ENCODE peak calls at places on chromosomes 13 and 19, in five cellular contexts. T is NCI-H1092; L is left colon; M is CD8-positive, alpha-beta memory T cell; A is mesendoderm. J is an unnamed sample.

GRCh38 chr13:30739646-30740642 is 4.6 kb downstream of the ALOX5AP start:
- DNase-seq in L (no peak), A (peak), T (no peak), M (peak), J (no peak)

GRCh38 chr19:19657397-19657783 is 6.1 kb downstream of the ATP13A1 start:
- DNase-seq in M (no peak), A (no peak), T (no peak), L (no peak), J (no peak)

GRCh38 chr13:26074706-26075105 is 22.9 kb upstream of the SHISA2 start:
- DNase-seq in M (no peak), T (no peak), L (no peak), A (peak), J (no peak)

GRCh38 chr13:106212436-106213010 is 322.9 kb downstream of the EFNB2 start:
- DNase-seq in L (no peak), T (no peak), A (no peak), M (no peak), J (no peak)

GRCh38 chr19:48190288-48191284 is 20.1 kb downstream of the ZSWIM9 start:
- DNase-seq in T (no peak), A (peak), L (no peak), M (peak), J (peak)

GRCh38 chr13:21012841-21013681 is 48.3 kb downstream of the LATS2 start:
- DNase-seq in L (no peak), T (no peak), M (no peak), A (no peak), J (no peak)

GRCh38 chr19:2455481-2456300 is 1.1 kb downstream of the LMNB2 start:
- DNase-seq in T (no peak), A (no peak), M (peak), L (peak), J (peak)

GRCh38 chr13:25286308-25286968 is 850 bp downstream of the MTMR6 start:
- DNase-seq in L (peak), T (no peak), A (peak), M (peak), J (peak)

GRCh38 chr13:37144661-37145060 is 39.2 kb upstream of the CSNK1A1L start:
- DNase-seq in L (no peak), M (no peak), T (no peak), A (no peak), J (no peak)

GRCh38 chr19:932647-933552 is 7.1 kb downstream of the ARID3A start:
- DNase-seq in A (no peak), T (no peak), M (peak), L (peak), J (no peak)

GRCh38 chr13:99528547-99528946 is 27.3 kb downstream of the TM9SF2 start:
- DNase-seq in M (peak), A (no peak), T (peak), L (no peak), J (no peak)

GRCh38 chr19:18225702-18226468 is at the start of gene PDE4C:
- DNase-seq in L (no peak), A (no peak), M (no peak), T (no peak), J (no peak)

GRCh38 chr19:40356681-40357595 is 8.4 kb downstream of the PLD3 start:
- DNase-seq in M (no peak), A (peak), T (no peak), L (no peak), J (no peak)

GRCh38 chr13:45297456-45298205 is 43.4 kb downstream of the TPT1 start:
- DNase-seq in L (no peak), A (no peak), M (peak), T (no peak), J (no peak)

GRCh38 chr19:19628499-19629134 is 597 bp upstream of the LPAR2 start:
- DNase-seq in L (peak), M (peak), A (peak), T (peak), J (peak)

GRCh38 chr13:52597676-52598075 is 44.6 kb upstream of the HNRNPA1L2 start:
- DNase-seq in A (no peak), M (no peak), L (no peak), T (no peak), J (no peak)

GRCh38 chr13:41791056-41791455 is 169.9 kb downstream of the VWA8 start:
- DNase-seq in T (no peak), A (no peak), M (no peak), L (no peak), J (no peak)

J was measured in B cell.